ENCODE peak calls at places on chromosomes 2 and 18, in six cellular contexts. One of them, this sample, is unnamed.

GRCh38 chr18:62876106-62876505 is 160.8 kb downstream of the PHLPP1 start:
- DNase-seq in mammary epithelial cell: no peak
- DNase-seq in heart right ventricle: no peak
- DNase-seq in CD4-positive, CD25-positive, alpha-beta regulatory T cell: no peak
- DNase-seq in OCI-LY7: no peak
- DNase-seq in K562: no peak
- DNase-seq in this sample: no peak

GRCh38 chr18:57048351-57048750 is 98.5 kb upstream of the BOD1L2 start:
- DNase-seq in mammary epithelial cell: no peak
- DNase-seq in heart right ventricle: no peak
- DNase-seq in CD4-positive, CD25-positive, alpha-beta regulatory T cell: no peak
- DNase-seq in OCI-LY7: no peak
- DNase-seq in K562: no peak
- DNase-seq in this sample: no peak

GRCh38 chr2:178512491-178512890 is 32.2 kb downstream of the PLEKHA3 start:
- DNase-seq in mammary epithelial cell: peak; percentile 54
- DNase-seq in heart right ventricle: no peak
- DNase-seq in CD4-positive, CD25-positive, alpha-beta regulatory T cell: no peak
- DNase-seq in OCI-LY7: no peak
- DNase-seq in K562: no peak
- DNase-seq in this sample: no peak

GRCh38 chr18:55317832-55318231 is 270.2 kb downstream of the TCF4 start:
- DNase-seq in mammary epithelial cell: no peak
- DNase-seq in heart right ventricle: no peak
- DNase-seq in CD4-positive, CD25-positive, alpha-beta regulatory T cell: no peak
- DNase-seq in OCI-LY7: no peak
- DNase-seq in K562: no peak
- DNase-seq in this sample: no peak

GRCh38 chr18:50788284-50788683 is 31.5 kb downstream of the MRO start:
- DNase-seq in mammary epithelial cell: no peak
- DNase-seq in heart right ventricle: no peak
- DNase-seq in CD4-positive, CD25-positive, alpha-beta regulatory T cell: no peak
- DNase-seq in OCI-LY7: no peak
- DNase-seq in K562: no peak
- DNase-seq in this sample: no peak

GRCh38 chr18:53567935-53568574 is 656.4 kb downstream of the MBD2 start:
- DNase-seq in mammary epithelial cell: no peak
- DNase-seq in heart right ventricle: no peak
- DNase-seq in CD4-positive, CD25-positive, alpha-beta regulatory T cell: no peak
- DNase-seq in OCI-LY7: peak; percentile 16
- DNase-seq in K562: no peak
- DNase-seq in this sample: no peak

GRCh38 chr2:37872192-37872545 is 52.9 kb upstream of the RMDN2 start:
- DNase-seq in mammary epithelial cell: no peak
- DNase-seq in heart right ventricle: no peak
- DNase-seq in CD4-positive, CD25-positive, alpha-beta regulatory T cell: no peak
- DNase-seq in OCI-LY7: no peak
- DNase-seq in K562: no peak
- DNase-seq in this sample: no peak

GRCh38 chr2:70779911-70780580 is 10.4 kb downstream of the FIGLA start:
- DNase-seq in mammary epithelial cell: peak; percentile 46
- DNase-seq in heart right ventricle: no peak
- DNase-seq in CD4-positive, CD25-positive, alpha-beta regulatory T cell: no peak
- DNase-seq in OCI-LY7: no peak
- DNase-seq in K562: no peak
- DNase-seq in this sample: no peak

GRCh38 chr2:140275427-140275826 is 1495.2 kb upstream of the NXPH2 start:
- DNase-seq in mammary epithelial cell: peak; percentile 1
- DNase-seq in heart right ventricle: no peak
- DNase-seq in CD4-positive, CD25-positive, alpha-beta regulatory T cell: no peak
- DNase-seq in OCI-LY7: no peak
- DNase-seq in K562: no peak
- DNase-seq in this sample: no peak

GRCh38 chr2:177072069-177072468 is 140.5 kb upstream of the HNRNPA3 start:
- DNase-seq in mammary epithelial cell: no peak
- DNase-seq in heart right ventricle: no peak
- DNase-seq in CD4-positive, CD25-positive, alpha-beta regulatory T cell: no peak
- DNase-seq in OCI-LY7: no peak
- DNase-seq in K562: no peak
- DNase-seq in this sample: no peak

GRCh38 chr18:22930089-22930713 is 2.9 kb upstream of the RBBP8 start:
- DNase-seq in mammary epithelial cell: peak; percentile 63
- DNase-seq in heart right ventricle: peak; percentile 43
- DNase-seq in CD4-positive, CD25-positive, alpha-beta regulatory T cell: peak; percentile 75
- DNase-seq in OCI-LY7: peak; percentile 85
- DNase-seq in K562: peak; percentile 75
- DNase-seq in this sample: peak; percentile 88

GRCh38 chr2:207008105-207008990 is 69.0 kb downstream of the CPO start:
- DNase-seq in mammary epithelial cell: no peak
- DNase-seq in heart right ventricle: no peak
- DNase-seq in CD4-positive, CD25-positive, alpha-beta regulatory T cell: no peak
- DNase-seq in OCI-LY7: no peak
- DNase-seq in K562: peak; percentile 7
- DNase-seq in this sample: no peak

GRCh38 chr18:55038162-55038561 is 78.9 kb upstream of the CCDC68 start:
- DNase-seq in mammary epithelial cell: peak; percentile 36
- DNase-seq in heart right ventricle: no peak
- DNase-seq in CD4-positive, CD25-positive, alpha-beta regulatory T cell: no peak
- DNase-seq in OCI-LY7: no peak
- DNase-seq in K562: no peak
- DNase-seq in this sample: no peak

GRCh38 chr2:41741951-41742563 is 305.8 kb upstream of the PKDCC start:
- DNase-seq in mammary epithelial cell: no peak
- DNase-seq in heart right ventricle: no peak
- DNase-seq in CD4-positive, CD25-positive, alpha-beta regulatory T cell: no peak
- DNase-seq in OCI-LY7: no peak
- DNase-seq in K562: no peak
- DNase-seq in this sample: no peak

GRCh38 chr2:46590319-46590718 is 111.0 kb downstream of the TMEM247 start:
- DNase-seq in mammary epithelial cell: no peak
- DNase-seq in heart right ventricle: no peak
- DNase-seq in CD4-positive, CD25-positive, alpha-beta regulatory T cell: no peak
- DNase-seq in OCI-LY7: no peak
- DNase-seq in K562: no peak
- DNase-seq in this sample: no peak

GRCh38 chr18:49768051-49768391 is 45.3 kb downstream of the ACAA2 start:
- DNase-seq in mammary epithelial cell: peak; percentile 65
- DNase-seq in heart right ventricle: peak; percentile 27
- DNase-seq in CD4-positive, CD25-positive, alpha-beta regulatory T cell: no peak
- DNase-seq in OCI-LY7: no peak
- DNase-seq in K562: peak; percentile 12
- DNase-seq in this sample: no peak

GRCh38 chr18:21179590-21180220 is 62.3 kb upstream of the GREB1L start:
- DNase-seq in mammary epithelial cell: peak; percentile 42
- DNase-seq in heart right ventricle: no peak
- DNase-seq in CD4-positive, CD25-positive, alpha-beta regulatory T cell: peak; percentile 46
- DNase-seq in OCI-LY7: peak; percentile 79
- DNase-seq in K562: peak; percentile 48
- DNase-seq in this sample: no peak

GRCh38 chr2:217789003-217789735 is 213.6 kb downstream of the TNS1 start:
- DNase-seq in mammary epithelial cell: peak; percentile 27
- DNase-seq in heart right ventricle: peak; percentile 87
- DNase-seq in CD4-positive, CD25-positive, alpha-beta regulatory T cell: peak; percentile 61
- DNase-seq in OCI-LY7: peak; percentile 49
- DNase-seq in K562: peak; percentile 63
- DNase-seq in this sample: peak; percentile 95

GRCh38 chr2:128690869-128691268 is 372.2 kb upstream of the HS6ST1 start:
- DNase-seq in mammary epithelial cell: no peak
- DNase-seq in heart right ventricle: no peak
- DNase-seq in CD4-positive, CD25-positive, alpha-beta regulatory T cell: no peak
- DNase-seq in OCI-LY7: no peak
- DNase-seq in K562: no peak
- DNase-seq in this sample: no peak

GRCh38 chr2:96265349-96265839 is 403 bp downstream of the TMEM127 start:
- DNase-seq in mammary epithelial cell: peak; percentile 32
- DNase-seq in heart right ventricle: peak; percentile 65
- DNase-seq in CD4-positive, CD25-positive, alpha-beta regulatory T cell: peak; percentile 30
- DNase-seq in OCI-LY7: peak; percentile 53
- DNase-seq in K562: peak; percentile 80
- DNase-seq in this sample: peak; percentile 88

GRCh38 chr2:85662899-85663683 is 4.9 kb downstream of the SFTPB start:
- DNase-seq in mammary epithelial cell: peak; percentile 74
- DNase-seq in heart right ventricle: no peak
- DNase-seq in CD4-positive, CD25-positive, alpha-beta regulatory T cell: no peak
- DNase-seq in OCI-LY7: no peak
- DNase-seq in K562: peak; percentile 54
- DNase-seq in this sample: peak; percentile 66

GRCh38 chr18:33579868-33580205 is 1.8 kb downstream of the ASXL3 start:
- DNase-seq in mammary epithelial cell: no peak
- DNase-seq in heart right ventricle: no peak
- DNase-seq in CD4-positive, CD25-positive, alpha-beta regulatory T cell: no peak
- DNase-seq in OCI-LY7: no peak
- DNase-seq in K562: no peak
- DNase-seq in this sample: no peak

GRCh38 chr2:165837122-165837521 is 43.1 kb upstream of the GALNT3 start:
- DNase-seq in mammary epithelial cell: peak; percentile 48
- DNase-seq in heart right ventricle: no peak
- DNase-seq in CD4-positive, CD25-positive, alpha-beta regulatory T cell: no peak
- DNase-seq in OCI-LY7: no peak
- DNase-seq in K562: no peak
- DNase-seq in this sample: no peak

GRCh38 chr2:152611458-152612231 is 105.6 kb downstream of the PRPF40A start:
- DNase-seq in mammary epithelial cell: peak; percentile 28
- DNase-seq in heart right ventricle: no peak
- DNase-seq in CD4-positive, CD25-positive, alpha-beta regulatory T cell: no peak
- DNase-seq in OCI-LY7: peak; percentile 4
- DNase-seq in K562: no peak
- DNase-seq in this sample: no peak

GRCh38 chr2:159713691-159714585 is 1.6 kb downstream of the MARCHF7 start:
- DNase-seq in mammary epithelial cell: peak; percentile 72
- DNase-seq in heart right ventricle: no peak
- DNase-seq in CD4-positive, CD25-positive, alpha-beta regulatory T cell: no peak
- DNase-seq in OCI-LY7: peak; percentile 40
- DNase-seq in K562: peak; percentile 34
- DNase-seq in this sample: no peak

GRCh38 chr2:120531863-120532600 is 186.1 kb downstream of the INHBB start:
- DNase-seq in mammary epithelial cell: no peak
- DNase-seq in heart right ventricle: no peak
- DNase-seq in CD4-positive, CD25-positive, alpha-beta regulatory T cell: no peak
- DNase-seq in OCI-LY7: no peak
- DNase-seq in K562: no peak
- DNase-seq in this sample: no peak

GRCh38 chr2:28592481-28592880 is 96.6 kb downstream of the PLB1 start:
- DNase-seq in mammary epithelial cell: no peak
- DNase-seq in heart right ventricle: no peak
- DNase-seq in CD4-positive, CD25-positive, alpha-beta regulatory T cell: no peak
- DNase-seq in OCI-LY7: no peak
- DNase-seq in K562: no peak
- DNase-seq in this sample: no peak

GRCh38 chr2:64853894-64854293 is 135.3 kb upstream of the SLC1A4 start:
- DNase-seq in mammary epithelial cell: no peak
- DNase-seq in heart right ventricle: no peak
- DNase-seq in CD4-positive, CD25-positive, alpha-beta regulatory T cell: no peak
- DNase-seq in OCI-LY7: no peak
- DNase-seq in K562: no peak
- DNase-seq in this sample: no peak

DNA sequence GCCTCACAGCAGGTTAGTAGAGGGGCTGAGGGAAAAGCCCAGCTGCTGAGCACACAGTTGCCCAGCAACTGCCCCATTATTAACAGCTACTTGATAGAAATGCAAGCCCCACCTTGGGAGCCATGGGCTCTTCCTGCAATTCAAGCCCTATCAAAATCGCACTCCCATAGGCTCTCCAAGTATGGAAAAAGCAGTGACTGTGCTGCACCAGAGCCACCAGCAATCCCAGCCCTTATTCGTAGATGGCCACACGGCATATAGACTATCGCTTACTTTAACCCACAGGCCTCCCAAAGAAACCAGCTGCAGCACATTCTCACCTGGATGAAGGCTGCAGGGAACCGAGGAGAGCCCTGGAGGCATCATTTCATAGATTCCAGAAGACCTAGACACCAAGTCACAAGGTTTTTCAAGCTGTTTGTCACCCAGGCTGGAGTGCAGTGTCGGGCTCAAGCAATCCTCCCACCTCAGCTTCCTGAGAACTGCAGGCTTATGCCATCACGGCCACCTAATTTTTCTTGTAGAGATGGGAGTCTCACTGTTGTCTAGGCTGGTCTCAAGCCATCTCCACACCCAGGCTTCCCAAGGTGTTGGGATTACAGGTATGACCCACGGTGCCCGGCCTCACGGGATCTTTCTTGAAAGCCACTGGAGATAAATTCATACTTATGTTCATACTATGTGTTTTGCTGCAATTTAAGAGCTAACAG is 11.3 kb downstream of the NCL start:
- DNase-seq in mammary epithelial cell: no peak
- DNase-seq in heart right ventricle: no peak
- DNase-seq in CD4-positive, CD25-positive, alpha-beta regulatory T cell: no peak
- DNase-seq in OCI-LY7: peak; percentile 22
- DNase-seq in K562: no peak
- DNase-seq in this sample: no peak
- H3K36me3 ChIP-seq in mammary epithelial cell: peaks cover 44% of the 10 kb centered on the region
- H3K36me3 ChIP-seq in heart right ventricle: peaks cover 38% of the 10 kb centered on the region
- H3K36me3 ChIP-seq in CD4-positive, CD25-positive, alpha-beta regulatory T cell: peaks cover 47% of the 10 kb centered on the region
- H3K36me3 ChIP-seq in OCI-LY7: peaks cover 68% of the 10 kb centered on the region
- H3K36me3 ChIP-seq in K562: peaks cover 54% of the 10 kb centered on the region
- H3K36me3 ChIP-seq in this sample: peaks cover 10% of the 10 kb centered on the region

GRCh38 chr2:238863231-238863630 is 15.3 kb downstream of the TWIST2 start:
- DNase-seq in mammary epithelial cell: no peak
- DNase-seq in heart right ventricle: no peak
- DNase-seq in CD4-positive, CD25-positive, alpha-beta regulatory T cell: no peak
- DNase-seq in OCI-LY7: no peak
- DNase-seq in K562: no peak
- DNase-seq in this sample: no peak
- H3K27ac ChIP-seq in mammary epithelial cell: no peak overlapping the region
- H3K27ac ChIP-seq in heart right ventricle: no peak overlapping the region
- H3K27ac ChIP-seq in CD4-positive, CD25-positive, alpha-beta regulatory T cell: no peak overlapping the region
- H3K27ac ChIP-seq in OCI-LY7: no peak overlapping the region
- H3K27ac ChIP-seq in K562: no peak overlapping the region
- H3K27ac ChIP-seq in this sample: peak overlapping the region; percentile 28

GRCh38 chr2:190119948-190120347 is 57.4 kb upstream of the MSTN start:
- DNase-seq in mammary epithelial cell: no peak
- DNase-seq in heart right ventricle: no peak
- DNase-seq in CD4-positive, CD25-positive, alpha-beta regulatory T cell: no peak
- DNase-seq in OCI-LY7: no peak
- DNase-seq in K562: no peak
- DNase-seq in this sample: no peak

GRCh38 chr2:190126758-190127157 is 64.2 kb upstream of the MSTN start:
- DNase-seq in mammary epithelial cell: no peak
- DNase-seq in heart right ventricle: no peak
- DNase-seq in CD4-positive, CD25-positive, alpha-beta regulatory T cell: no peak
- DNase-seq in OCI-LY7: no peak
- DNase-seq in K562: no peak
- DNase-seq in this sample: no peak

GRCh38 chr2:190127651-190128050 is 65.1 kb upstream of the MSTN start:
- DNase-seq in mammary epithelial cell: no peak
- DNase-seq in heart right ventricle: no peak
- DNase-seq in CD4-positive, CD25-positive, alpha-beta regulatory T cell: no peak
- DNase-seq in OCI-LY7: no peak
- DNase-seq in K562: no peak
- DNase-seq in this sample: no peak

GRCh38 chr2:190121971-190122370 is 59.4 kb upstream of the MSTN start:
- DNase-seq in mammary epithelial cell: no peak
- DNase-seq in heart right ventricle: no peak
- DNase-seq in CD4-positive, CD25-positive, alpha-beta regulatory T cell: no peak
- DNase-seq in OCI-LY7: peak; percentile 21
- DNase-seq in K562: no peak
- DNase-seq in this sample: no peak

GRCh38 chr2:190123956-190124355 is 61.4 kb upstream of the MSTN start:
- DNase-seq in mammary epithelial cell: peak; percentile 4
- DNase-seq in heart right ventricle: no peak
- DNase-seq in CD4-positive, CD25-positive, alpha-beta regulatory T cell: no peak
- DNase-seq in OCI-LY7: no peak
- DNase-seq in K562: no peak
- DNase-seq in this sample: no peak
- H3K36me3 ChIP-seq in mammary epithelial cell: no peaks in the 10 kb centered on the region
- H3K36me3 ChIP-seq in heart right ventricle: no peaks in the 10 kb centered on the region
- H3K36me3 ChIP-seq in CD4-positive, CD25-positive, alpha-beta regulatory T cell: no peaks in the 10 kb centered on the region
- H3K36me3 ChIP-seq in OCI-LY7: no peaks in the 10 kb centered on the region
- H3K36me3 ChIP-seq in K562: no peaks in the 10 kb centered on the region
- H3K36me3 ChIP-seq in this sample: no peaks in the 10 kb centered on the region

GRCh38 chr2:138272524-138273210 is 228.9 kb upstream of the SPOPL start:
- DNase-seq in mammary epithelial cell: no peak
- DNase-seq in heart right ventricle: no peak
- DNase-seq in CD4-positive, CD25-positive, alpha-beta regulatory T cell: no peak
- DNase-seq in OCI-LY7: no peak
- DNase-seq in K562: no peak
- DNase-seq in this sample: no peak
- H3K27ac ChIP-seq in mammary epithelial cell: no peak overlapping the region
- H3K27ac ChIP-seq in heart right ventricle: no peak overlapping the region
- H3K27ac ChIP-seq in CD4-positive, CD25-positive, alpha-beta regulatory T cell: no peak overlapping the region
- H3K27ac ChIP-seq in OCI-LY7: no peak overlapping the region
- H3K27ac ChIP-seq in K562: no peak overlapping the region
- H3K27ac ChIP-seq in this sample: no peak overlapping the region